ENCODE peak calls at places on chromosomes 4 and X, in four cellular contexts. P is GM12891, X is A549, W is adrenal gland. R is an unnamed sample.

GRCh38 chrX:65900850-65901844 is 138.7 kb downstream of the VSIG4 start:
- DNase-seq in X (no peak), P (no peak), W (no peak), R (no peak)

GRCh38 chrX:149504226-149504914 is 736 bp downstream of the IDS start:
- DNase-seq in X (peak), W (no peak), P (peak), R (no peak)

GRCh38 chrX:149267878-149268813 is 237.0 kb downstream of the IDS start:
- DNase-seq in X (no peak), W (no peak), P (no peak), R (no peak)

GRCh38 chr4:158581161-158581560 is 59.5 kb downstream of the RXFP1 start:
- DNase-seq in W (no peak), P (no peak), X (no peak), R (no peak)

GRCh38 chr4:122480655-122481487 is 24.3 kb upstream of the IL2 start:
- DNase-seq in X (no peak), P (no peak), W (no peak), R (no peak)

GRCh38 chr4:176653406-176654220 is 139.1 kb downstream of the VEGFC start:
- DNase-seq in X (peak), P (no peak), W (no peak), R (no peak)

GRCh38 chr4:75630174-75630931 is at the start of gene CDKL2:
- DNase-seq in X (peak), P (peak), W (peak), R (no peak)

GRCh38 chrX:130170752-130171445 is 863 bp upstream of the RAB33A start:
- DNase-seq in P (no peak), W (peak), X (peak), R (no peak)

GRCh38 chr4:139795915-139796314 is 130.3 kb downstream of the MGST2 start:
- DNase-seq in X (no peak), P (no peak), W (no peak), R (no peak)

GRCh38 chr4:104465201-104465600 is 29.5 kb downstream of the CXXC4 start:
- DNase-seq in W (no peak), X (no peak), P (no peak), R (no peak)

GRCh38 chrX:154317391-154318000 is 21.9 kb downstream of the TKTL1 start:
- DNase-seq in P (no peak), W (no peak), X (peak), R (no peak)

GRCh38 chr4:150875367-150875766 is 139.7 kb downstream of the LRBA start:
- DNase-seq in X (no peak), W (no peak), P (no peak), R (no peak)

GRCh38 chrX:154039577-154039976 is 19.9 kb upstream of the IRAK1 start:
- DNase-seq in P (no peak), X (no peak), W (no peak), R (no peak)

GRCh38 chrX:2578864-2579263 is 78.1 kb upstream of the DHRSX start:
- DNase-seq in X (no peak), P (no peak), W (no peak), R (no peak)

GRCh38 chrX:51420610-51421009 is 75.8 kb downstream of the NUDT11 start:
- DNase-seq in W (peak), P (no peak), X (peak), R (no peak)

GRCh38 chr4:87502580-87503238 is 26.5 kb downstream of the SPARCL1 start:
- DNase-seq in P (no peak), W (no peak), X (no peak), R (no peak)

GRCh38 chrX:151153086-151153485 is 23.3 kb upstream of the GPR50 start:
- DNase-seq in W (no peak), P (no peak), X (peak), R (peak)

GRCh38 chrX:13029341-13029740 is 15.1 kb downstream of the FAM9C start:
- DNase-seq in W (peak), X (peak), P (no peak), R (no peak)

GRCh38 chr4:168408620-168409019 is 71.7 kb downstream of the DDX60L start:
- DNase-seq in P (no peak), X (peak), W (peak), R (peak)

GRCh38 chr4:181569553-181569952 is 673.6 kb upstream of the TENM3 start:
- DNase-seq in X (peak), W (no peak), P (peak), R (peak)

GRCh38 chr4:116870667-116871066 is 214.7 kb downstream of the TRAM1L1 start:
- DNase-seq in P (no peak), W (no peak), X (no peak), R (no peak)

GRCh38 chr4:75561789-75562188 is 5.9 kb downstream of the ODAPH start:
- DNase-seq in P (no peak), W (no peak), X (peak), R (no peak)

GRCh38 chr4:14583331-14583730 is 418.9 kb upstream of the CPEB2 start:
- DNase-seq in P (no peak), W (no peak), X (peak), R (no peak)

GRCh38 chrX:109830704-109831206 is 97.7 kb upstream of the ACSL4 start:
- DNase-seq in P (no peak), X (peak), W (no peak), R (no peak)

GRCh38 chr4:156673483-156673882 is 298.1 kb downstream of the PDGFC start:
- DNase-seq in W (no peak), P (no peak), X (no peak), R (no peak)

GRCh38 chrX:135697614-135698013 is 15.8 kb upstream of the CT45A1 start:
- DNase-seq in W (no peak), X (no peak), P (no peak), R (no peak)

GRCh38 chr4:53185853-53186590 is 179.8 kb downstream of the SCFD2 start:
- DNase-seq in P (no peak), X (no peak), W (no peak), R (no peak)

GRCh38 chr4:142095886-142096605 is 459.7 kb downstream of the IL15 start:
- DNase-seq in P (no peak), X (peak), W (peak), R (peak)

GRCh38 chrX:40096395-40097091 is 1.2 kb downstream of the BCOR start:
- DNase-seq in W (peak), X (no peak), P (no peak), R (no peak)
- TF ChIP-seq POLR2A in W (peak), X (no peak), P (no peak), R (no peak)

DNA sequence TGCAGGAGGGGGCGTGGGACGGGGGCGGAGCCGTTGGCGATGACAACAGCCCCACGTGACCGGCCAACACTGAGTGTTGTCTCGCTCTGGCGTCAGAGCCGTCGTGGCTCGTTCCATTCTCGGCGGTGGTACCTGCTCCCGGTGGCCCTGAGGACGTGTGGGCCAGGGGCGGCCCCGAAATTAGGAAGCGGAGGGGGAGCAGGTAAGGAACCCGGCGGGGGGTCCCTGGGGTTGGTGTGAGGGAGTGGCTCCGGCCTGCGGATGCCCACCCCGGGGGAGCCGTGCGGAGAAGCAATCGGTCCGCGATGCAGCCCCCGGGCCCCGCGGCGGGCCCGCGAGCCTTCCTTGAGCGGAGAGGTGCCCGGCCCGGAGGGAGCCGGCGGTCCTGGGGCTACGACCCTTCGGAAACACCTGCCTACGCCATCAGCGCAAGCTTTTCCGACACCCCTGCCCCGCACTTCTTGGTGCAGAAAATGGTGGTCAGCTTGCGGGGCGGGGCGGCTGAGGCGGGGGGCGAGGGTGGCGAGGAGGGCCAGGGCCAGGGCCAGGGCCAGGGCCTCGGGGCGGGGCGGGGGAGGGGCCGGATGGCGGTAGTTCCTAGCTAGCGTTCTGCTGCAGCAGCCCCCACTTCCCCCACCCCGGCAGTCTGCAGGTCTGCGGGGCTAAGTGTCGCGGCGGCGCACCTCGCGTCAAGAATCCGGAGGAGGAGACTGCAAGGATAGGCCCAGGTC is at the start of gene BEX4:
- DNase-seq in P (peak), X (peak), W (peak), R (no peak)
- TF ChIP-seq POLR2A in P (peak), X (no peak), W (peak), R (no peak)

GRCh38 chr4:82890913-82891727 is at the start of gene SEC31A:
- DNase-seq in W (peak), P (peak), X (peak), R (peak)
- TF ChIP-seq POLR2A in W (peak), P (peak), X (peak), R (peak)

DNA sequence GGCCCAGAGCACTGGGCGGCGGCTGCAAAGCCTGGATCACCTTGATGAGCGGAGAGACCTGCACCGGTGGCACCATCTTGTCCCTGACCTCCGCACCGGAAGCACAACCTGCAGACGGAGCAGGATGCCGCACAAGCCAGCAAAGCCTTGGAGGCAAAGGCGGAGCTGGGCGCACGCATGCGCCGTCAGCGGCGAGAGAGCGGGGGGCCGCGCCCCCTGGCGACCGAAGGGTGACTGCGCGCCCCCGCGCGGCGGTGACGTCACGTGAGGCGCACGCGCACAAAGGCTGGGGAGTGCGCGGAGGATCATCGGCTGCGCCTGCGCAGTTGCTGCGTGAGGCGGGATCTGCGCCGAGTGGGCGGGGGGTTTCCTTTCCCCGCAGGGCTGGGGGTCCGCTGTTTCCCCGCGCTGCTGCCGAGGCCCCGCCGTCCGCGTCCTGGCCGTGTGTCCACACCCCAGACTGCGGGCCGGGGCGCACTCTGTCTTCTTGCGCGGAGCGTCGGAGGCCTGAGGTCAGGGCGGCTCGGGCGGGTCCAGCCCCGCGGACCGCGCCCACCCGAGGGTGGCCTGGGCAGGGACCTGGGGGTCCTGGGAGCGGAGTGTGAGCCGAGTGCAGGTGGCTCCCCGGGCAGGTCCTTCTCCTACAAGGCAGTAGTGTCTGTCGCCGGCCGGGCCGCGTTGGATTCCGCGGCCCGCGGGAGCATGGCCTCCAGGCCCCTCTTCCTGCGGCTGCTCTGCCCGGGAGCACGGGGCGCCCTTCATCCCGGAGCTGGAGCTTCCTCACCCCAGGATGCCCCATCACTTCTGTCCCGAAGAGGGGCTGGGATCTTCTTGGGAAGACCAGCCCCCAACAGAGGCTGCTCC is at the start of the genes ATP5ME and MYL5:
- DNase-seq in P (peak), X (peak), W (peak), R (peak)
- TF ChIP-seq POLR2A in P (peak), X (peak), W (peak), R (peak)

GRCh38 chr4:39302901-39303300 is 63.3 kb downstream of the RFC1 start:
- DNase-seq in W (no peak), X (no peak), P (no peak), R (no peak)

GRCh38 chr4:39304651-39305050 is 61.5 kb downstream of the RFC1 start:
- DNase-seq in X (peak), W (no peak), P (no peak), R (no peak)

GRCh38 chr4:39308576-39308975 is 57.6 kb downstream of the RFC1 start:
- DNase-seq in P (no peak), X (no peak), W (no peak), R (no peak)

GRCh38 chr4:39303871-39304270 is 62.3 kb downstream of the RFC1 start:
- DNase-seq in W (no peak), P (no peak), X (no peak), R (no peak)

GRCh38 chr4:39305902-39306677 is 60.1 kb downstream of the RFC1 start:
- DNase-seq in P (no peak), W (no peak), X (no peak), R (no peak)
- TF ChIP-seq POLR2A in P (no peak), W (no peak), X (no peak), R (no peak)

R was measured in H54.